ENCODE peak calls at places on chromosomes 3 and 15, in six cellular contexts. H, X, J, Z, N and S are unnamed samples.

GRCh38 chr3:3532544-3532943 is 266.7 kb upstream of the LRRN1 start:
- DNase-seq in H (no peak), X (no peak), J (no peak), Z (no peak), N (no peak), S (no peak)

GRCh38 chr3:157789162-157789561 is 285.9 kb upstream of the VEPH1 start:
- DNase-seq in H (no peak), X (no peak), J (no peak), Z (no peak), N (no peak), S (no peak)

GRCh38 chr3:23099021-23099420 is 104.1 kb upstream of the UBE2E2 start:
- DNase-seq in H (no peak), X (no peak), J (no peak), Z (no peak), N (no peak), S (no peak)

GRCh38 chr3:174951023-174951422 is 91.9 kb downstream of the NAALADL2 start:
- DNase-seq in H (no peak), X (no peak), J (no peak), Z (no peak), N (no peak), S (no peak)

GRCh38 chr3:143972155-143972494 is 502 bp downstream of the DIPK2A start:
- DNase-seq in H (no peak), X (no peak), J (no peak), Z (no peak), N (no peak), S (no peak)

GRCh38 chr3:126473292-126474168 is 2.2 kb downstream of the ZXDC start:
- DNase-seq in H (peak; percentile 27), X (no peak), J (no peak), Z (no peak), N (no peak), S (no peak)

GRCh38 chr3:13783556-13783955 is 96.3 kb downstream of the WNT7A start:
- DNase-seq in H (no peak), X (no peak), J (no peak), Z (no peak), N (no peak), S (no peak)

GRCh38 chr3:172326993-172327392 is 121.3 kb downstream of the GHSR start:
- DNase-seq in H (no peak), X (no peak), J (no peak), Z (no peak), N (no peak), S (no peak)

GRCh38 chr3:134161817-134162396 is 88.8 kb downstream of the RYK start:
- DNase-seq in H (no peak), X (no peak), J (no peak), Z (no peak), N (no peak), S (no peak)

GRCh38 chr3:139111392-139112229 is 66.9 kb upstream of the PRR23C start:
- DNase-seq in H (no peak), X (no peak), J (peak; percentile 87), Z (no peak), N (peak; percentile 83), S (no peak)

GRCh38 chr3:73513260-73513659 is 111.5 kb downstream of the PDZRN3 start:
- DNase-seq in H (no peak), X (no peak), J (peak; percentile 93), Z (no peak), N (peak; percentile 86), S (no peak)

GRCh38 chr3:37526511-37526910 is 335.2 kb upstream of the CTDSPL start:
- DNase-seq in H (no peak), X (no peak), J (no peak), Z (peak; percentile 23), N (no peak), S (no peak)

GRCh38 chr3:95899494-95899893 is 914.9 kb upstream of the EPHA6 start:
- DNase-seq in H (no peak), X (no peak), J (no peak), Z (no peak), N (no peak), S (peak; percentile 70)

GRCh38 chr15:95226835-95227234 is 995.5 kb downstream of the MCTP2 start:
- DNase-seq in H (no peak), X (no peak), J (no peak), Z (no peak), N (no peak), S (no peak)

GRCh38 chr15:65365229-65365628 is 12.6 kb downstream of the IGDCC3 start:
- DNase-seq in H (no peak), X (no peak), J (no peak), Z (no peak), N (no peak), S (no peak)

GRCh38 chr15:65318870-65319356 is 14.4 kb downstream of the RNU5B-1 start:
- DNase-seq in H (peak; percentile 89), X (no peak), J (peak; percentile 82), Z (no peak), N (peak; percentile 90), S (peak; percentile 28)

GRCh38 chr15:80107774-80108173 is 45.0 kb upstream of the FAH start:
- DNase-seq in H (no peak), X (no peak), J (no peak), Z (no peak), N (no peak), S (peak; percentile 21)

DNA sequence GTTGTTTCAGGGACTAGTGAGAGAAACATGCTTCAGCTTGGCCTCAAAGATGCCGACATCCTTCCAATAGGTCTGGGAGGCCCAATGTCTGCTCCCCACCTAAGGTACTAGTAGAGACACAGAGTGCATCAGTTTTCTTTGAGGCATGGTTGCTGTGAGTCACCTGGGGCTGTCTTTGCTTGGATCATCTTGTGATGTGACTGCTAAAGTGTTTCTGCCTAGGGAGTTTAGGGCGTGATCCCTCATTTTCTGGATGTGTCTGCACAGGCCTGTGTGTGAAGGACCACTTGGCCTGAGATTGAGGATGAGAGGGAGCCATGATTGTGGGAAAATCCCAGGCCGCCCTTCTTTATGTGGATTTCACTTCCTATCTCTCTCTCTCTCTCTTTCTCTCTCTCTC is 4.8 kb downstream of the GASK1A start:
- DNase-seq in H (no peak), X (no peak), J (no peak), Z (no peak), N (no peak), S (no peak)
- H3K4me3 ChIP-seq in H (no peak overlapping the region), X (no peak overlapping the region), J (no peak overlapping the region), Z (no peak overlapping the region), N (no peak overlapping the region), S (no peak overlapping the region)

GRCh38 chr3:108292905-108293328 is 3.4 kb upstream of the HHLA2 start:
- DNase-seq in H (no peak), X (no peak), J (no peak), Z (no peak), N (no peak), S (no peak)
- TF ChIP-seq CTCF in H (no peak), X (no peak), J (no peak), Z (no peak), N (no peak), S (no peak)

DNA sequence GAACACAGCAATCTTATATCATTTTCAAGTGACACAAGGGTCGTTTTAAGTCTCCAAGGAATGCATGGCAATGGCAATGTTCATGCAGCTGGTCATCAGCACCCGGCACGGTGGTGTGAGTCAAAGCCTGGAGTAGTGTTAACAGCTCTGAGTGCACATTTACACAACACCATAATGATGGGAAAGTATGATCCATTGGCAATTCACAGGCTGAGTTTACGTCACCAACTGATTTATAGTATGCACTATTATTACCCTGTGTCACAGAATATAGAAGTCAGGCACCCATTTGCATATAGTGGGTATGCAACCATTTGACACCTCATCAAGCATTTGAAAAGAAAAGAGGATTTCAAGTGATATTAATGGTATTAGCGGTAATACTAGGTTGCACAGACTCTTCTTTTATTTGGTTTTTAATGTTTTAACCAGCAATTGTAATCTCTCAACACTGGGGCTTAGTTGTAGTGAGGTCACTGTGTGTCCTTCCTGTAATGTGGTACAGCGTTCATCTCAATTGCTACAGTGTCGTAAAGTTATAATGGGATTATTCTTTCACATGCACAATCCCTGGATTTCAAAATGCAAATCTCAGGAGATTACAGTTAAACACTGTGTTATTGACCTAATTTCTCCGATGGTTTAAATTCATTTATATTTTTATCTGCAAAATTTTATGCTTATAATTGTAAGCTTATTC is 113.8 kb downstream of the C3orf38 start:
- DNase-seq in H (no peak), X (no peak), J (peak; percentile 32), Z (no peak), N (no peak), S (no peak)
- H3K4me3 ChIP-seq in H (no peak overlapping the region), X (no peak overlapping the region), J (no peak overlapping the region), Z (no peak overlapping the region), N (no peak overlapping the region), S (no peak overlapping the region)

GRCh38 chr3:43690400-43691119 is at the start of gene ABHD5:
- DNase-seq in H (peak; percentile 98), X (peak; percentile 94), J (peak; percentile 92), Z (peak; percentile 75), N (peak; percentile 99), S (peak; percentile 85)
- TF ChIP-seq CTCF in H (no peak), X (peak; percentile 16), J (peak; percentile 7), Z (peak; percentile 40), N (peak; percentile 44), S (peak; percentile 36)

DNA sequence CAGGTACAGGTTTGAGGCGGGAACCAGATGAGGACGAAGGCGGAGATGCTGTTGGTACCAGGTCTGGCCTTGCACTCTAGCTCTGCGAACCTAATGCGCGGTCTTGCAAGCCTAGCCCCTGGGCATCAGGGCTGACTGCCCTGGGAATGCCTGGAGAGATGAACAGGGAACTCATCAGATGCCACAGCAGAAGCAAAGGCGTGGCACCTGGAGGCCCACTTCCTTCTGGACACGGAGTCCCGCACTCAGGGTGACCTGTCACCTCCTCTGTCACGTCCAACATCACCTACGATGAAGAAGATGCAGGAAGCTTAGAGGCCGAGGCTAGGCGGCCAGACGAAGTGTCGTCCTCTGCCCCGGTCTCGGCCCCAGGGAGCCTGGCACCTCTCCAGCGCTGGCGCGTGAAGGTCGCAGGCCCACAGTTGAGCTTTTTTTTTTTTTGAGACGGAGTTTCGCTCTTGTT is 9.4 kb downstream of the RPLP1 start:
- DNase-seq in H (peak; percentile 85), X (no peak), J (peak; percentile 58), Z (no peak), N (no peak), S (no peak)
- H3K4me3 ChIP-seq in H (peak overlapping the region; percentile 42), X (peak overlapping the region; percentile 54), J (peak overlapping the region; percentile 19), Z (peak overlapping the region; percentile 45), N (no peak overlapping the region), S (peak overlapping the region; percentile 55)